ENCODE peak calls at places on chromosomes 6 and 20, in six cellular contexts. D, Y, V, I, Q and H are unnamed samples.

GRCh38 chr20:36275441-36276189 is 30.5 kb upstream of the DLGAP4 start:
- DNase-seq in Y (no peak), D (no peak), V (no peak), I (no peak), Q (no peak), H (no peak)

GRCh38 chr6:119067091-119067490 is 11.4 kb downstream of the FAM184A start:
- DNase-seq in Q (no peak), I (no peak), Y (no peak), V (no peak), D (no peak), H (no peak)

GRCh38 chr20:36017034-36017951 is 48.9 kb downstream of the CNBD2 start:
- DNase-seq in V (no peak), D (peak; percentile 53), I (no peak), Q (peak; percentile 7), Y (peak; percentile 51), H (no peak)

GRCh38 chr6:25553502-25553901 is 98.5 kb upstream of the SCGN start:
- DNase-seq in Q (no peak), D (no peak), I (no peak), V (no peak), Y (no peak), H (no peak)

GRCh38 chr6:156857573-156857972 is 80.4 kb downstream of the ARID1B start:
- DNase-seq in I (no peak), Y (no peak), D (peak; percentile 35), Q (no peak), V (peak; percentile 24), H (no peak)

GRCh38 chr6:22980446-22980845 is 411.1 kb downstream of the HDGFL1 start:
- DNase-seq in D (no peak), I (no peak), Y (no peak), Q (no peak), V (no peak), H (no peak)

GRCh38 chr20:2759603-2760360 is 40.6 kb downstream of the CPXM1 start:
- DNase-seq in D (no peak), I (no peak), Q (no peak), V (no peak), Y (no peak), H (no peak)

GRCh38 chr6:111773501-111774345 is 99.5 kb downstream of the FYN start:
- DNase-seq in V (no peak), Q (no peak), D (no peak), Y (no peak), I (no peak), H (no peak)

GRCh38 chr20:43755851-43756250 is 29.0 kb upstream of the GTSF1L start:
- DNase-seq in Y (no peak), V (no peak), D (peak; percentile 49), Q (no peak), I (no peak), H (no peak)

GRCh38 chr20:22522701-22523100 is 61.7 kb downstream of the FOXA2 start:
- DNase-seq in Y (no peak), I (no peak), V (no peak), Q (no peak), D (no peak), H (no peak)

GRCh38 chr6:47413752-47414516 is 63.7 kb upstream of the CD2AP start:
- DNase-seq in V (no peak), D (peak; percentile 76), Q (peak; percentile 34), I (no peak), Y (peak; percentile 51), H (peak; percentile 66)

GRCh38 chr20:52621401-52621800 is 350.8 kb upstream of the TSHZ2 start:
- DNase-seq in Q (no peak), D (no peak), Y (no peak), V (no peak), I (no peak), H (no peak)

GRCh38 chr6:43254138-43254817 is 11.0 kb downstream of the TTBK1 start:
- DNase-seq in Y (no peak), V (no peak), D (no peak), Q (no peak), I (no peak), H (no peak)

GRCh38 chr20:17960927-17961599 is 7.5 kb downstream of the SNX5 start:
- DNase-seq in Y (no peak), I (no peak), Q (no peak), D (peak; percentile 85), V (no peak), H (no peak)

GRCh38 chr6:127347188-127347587 is 3.8 kb upstream of the ECHDC1 start:
- DNase-seq in Y (no peak), V (no peak), I (no peak), D (no peak), Q (no peak), H (no peak)